ENCODE peak calls at places on chromosomes 1 and 21, in four cellular contexts. E is breast epithelium, F is tibial artery, O is Calu3. Z is an unnamed sample.

GRCh38 chr1:150906329-150906728 is 19.4 kb downstream of the CTXND2 start:
- DNase-seq in E (no peak), F (no peak), O (peak), Z (no peak)

GRCh38 chr1:67738401-67738800 is 53.4 kb downstream of the GADD45A start:
- DNase-seq in F (no peak), E (no peak), O (no peak), Z (no peak)

GRCh38 chr1:84583648-84584047 is 9.4 kb upstream of the CTBS start:
- DNase-seq in F (no peak), E (no peak), O (no peak), Z (no peak)

GRCh38 chr1:168301664-168302320 is 21.1 kb downstream of the TBX19 start:
- DNase-seq in F (no peak), E (no peak), O (peak), Z (no peak)

GRCh38 chr1:210908257-210908656 is 225.7 kb downstream of the KCNH1 start:
- DNase-seq in O (no peak), F (no peak), E (no peak), Z (no peak)

GRCh38 chr1:227560814-227561213 is 2.5 kb upstream of the ZNF678 start:
- DNase-seq in E (no peak), O (no peak), F (no peak), Z (no peak)

GRCh38 chr1:178768423-178768822 is 43.4 kb downstream of the RALGPS2 start:
- DNase-seq in F (no peak), E (no peak), O (no peak), Z (no peak)

GRCh38 chr1:84298336-84298687 is 3.2 kb upstream of the SAMD13 start:
- DNase-seq in F (peak), E (no peak), O (peak), Z (no peak)

GRCh38 chr1:97942161-97943123 is 21.6 kb upstream of the DPYD start:
- DNase-seq in F (no peak), O (no peak), E (no peak), Z (no peak)

GRCh38 chr1:14968251-14968812 is 185.2 kb upstream of the TMEM51 start:
- DNase-seq in E (peak), O (no peak), F (peak), Z (no peak)

GRCh38 chr1:199002670-199003069 is 363.8 kb downstream of the PTPRC start:
- DNase-seq in E (no peak), O (no peak), F (no peak), Z (no peak)

GRCh38 chr1:1143636-1144035 is 27.7 kb upstream of the C1orf159 start:
- DNase-seq in E (no peak), F (no peak), O (no peak), Z (no peak)

GRCh38 chr21:36583591-36583990 is 103.7 kb upstream of the CLDN14 start:
- DNase-seq in F (no peak), E (no peak), O (no peak), Z (no peak)

GRCh38 chr1:89843279-89844121 is 22.7 kb downstream of the LRRC8D start:
- DNase-seq in O (peak), F (peak), E (peak), Z (peak)

GRCh38 chr1:167191958-167192357 is 28.7 kb upstream of the POU2F1 start:
- DNase-seq in E (no peak), O (no peak), F (no peak), Z (no peak)

GRCh38 chr1:8976338-8976737 is 30.7 kb downstream of the CA6 start:
- DNase-seq in E (no peak), F (no peak), O (no peak), Z (no peak)

GRCh38 chr1:67687649-67688048 is 2.6 kb downstream of the GADD45A start:
- DNase-seq in F (no peak), O (no peak), E (no peak), Z (no peak)

GRCh38 chr1:109383087-109383779 is 14.5 kb downstream of the SORT1 start:
- DNase-seq in F (no peak), O (no peak), E (no peak), Z (no peak)

GRCh38 chr1:109598655-109599054 is 20.8 kb downstream of the GNAT2 start:
- DNase-seq in F (no peak), O (no peak), E (no peak), Z (no peak)

GRCh38 chr1:245153081-245153644 is 1.6 kb upstream of the KIF26B start:
- DNase-seq in O (peak), E (peak), F (no peak), Z (no peak)

GRCh38 chr1:9792156-9793042 is 31.4 kb downstream of the CLSTN1 start:
- DNase-seq in F (no peak), E (no peak), O (no peak), Z (no peak)

GRCh38 chr1:109668123-109668800 is 405 bp downstream of the GSTM2 start:
- DNase-seq in E (no peak), O (no peak), F (no peak), Z (no peak)

GRCh38 chr1:55252942-55253589 is 37.9 kb upstream of the USP24 start:
- DNase-seq in E (no peak), F (no peak), O (no peak), Z (no peak)

GRCh38 chr1:66231162-66232077 is 302.5 kb upstream of the SGIP1 start:
- DNase-seq in E (no peak), F (no peak), O (peak), Z (no peak)

GRCh38 chr1:3463408-3463811 is 8.9 kb downstream of the ARHGEF16 start:
- DNase-seq in E (no peak), F (no peak), O (no peak), Z (no peak)

GRCh38 chr1:5424802-5425201 is 567.4 kb downstream of the NPHP4 start:
- DNase-seq in F (no peak), E (no peak), O (no peak), Z (no peak)

GRCh38 chr1:27525296-27526271 is 35.6 kb upstream of the WASF2 start:
- DNase-seq in E (no peak), F (peak), O (no peak), Z (no peak)

GRCh38 chr1:235648954-235649721 is 446 bp downstream of the GNG4 start:
- DNase-seq in O (peak), F (peak), E (peak), Z (peak)

GRCh38 chr1:69120828-69121227 is 446.9 kb upstream of the LRRC7 start:
- DNase-seq in O (no peak), E (no peak), F (no peak), Z (no peak)

GRCh38 chr1:147272042-147272441 is 29.6 kb downstream of the CHD1L start:
- DNase-seq in O (no peak), F (no peak), E (no peak), Z (no peak)

GRCh38 chr1:5648410-5649165 is 343.6 kb downstream of the NPHP4 start:
- DNase-seq in E (no peak), O (no peak), F (no peak), Z (no peak)

GRCh38 chr1:164607351-164607750 is 48.4 kb downstream of the PBX1 start:
- DNase-seq in O (no peak), F (no peak), E (no peak), Z (no peak)

GRCh38 chr1:89762431-89762800 is 58.4 kb upstream of the LRRC8D start:
- DNase-seq in E (no peak), F (no peak), O (peak), Z (no peak)

GRCh38 chr1:197841828-197842573 is 60.4 kb upstream of the C1orf53 start:
- DNase-seq in O (no peak), E (no peak), F (no peak), Z (no peak)

GRCh38 chr1:197838836-197839235 is 63.6 kb upstream of the DENND1B start:
- DNase-seq in F (no peak), E (no peak), O (no peak), Z (no peak)

GRCh38 chr1:197845886-197846285 is 56.5 kb upstream of the C1orf53 start:
- DNase-seq in F (no peak), E (no peak), O (no peak), Z (no peak)

GRCh38 chr1:197837911-197838310 is 62.6 kb upstream of the DENND1B start:
- DNase-seq in F (no peak), O (peak), E (no peak), Z (no peak)

GRCh38 chr1:197841158-197841557 is 61.3 kb upstream of the C1orf53 start:
- DNase-seq in E (no peak), F (no peak), O (no peak), Z (no peak)
- TF ChIP-seq CTCF in E (no peak), F (no peak), O (no peak), Z (no peak)

GRCh38 chr1:94926365-94926914 is 470 bp downstream of the CNN3 start:
- DNase-seq in E (peak), F (peak), O (peak), Z (no peak)
- TF ChIP-seq CTCF in E (peak), F (peak), O (peak), Z (no peak)

DNA sequence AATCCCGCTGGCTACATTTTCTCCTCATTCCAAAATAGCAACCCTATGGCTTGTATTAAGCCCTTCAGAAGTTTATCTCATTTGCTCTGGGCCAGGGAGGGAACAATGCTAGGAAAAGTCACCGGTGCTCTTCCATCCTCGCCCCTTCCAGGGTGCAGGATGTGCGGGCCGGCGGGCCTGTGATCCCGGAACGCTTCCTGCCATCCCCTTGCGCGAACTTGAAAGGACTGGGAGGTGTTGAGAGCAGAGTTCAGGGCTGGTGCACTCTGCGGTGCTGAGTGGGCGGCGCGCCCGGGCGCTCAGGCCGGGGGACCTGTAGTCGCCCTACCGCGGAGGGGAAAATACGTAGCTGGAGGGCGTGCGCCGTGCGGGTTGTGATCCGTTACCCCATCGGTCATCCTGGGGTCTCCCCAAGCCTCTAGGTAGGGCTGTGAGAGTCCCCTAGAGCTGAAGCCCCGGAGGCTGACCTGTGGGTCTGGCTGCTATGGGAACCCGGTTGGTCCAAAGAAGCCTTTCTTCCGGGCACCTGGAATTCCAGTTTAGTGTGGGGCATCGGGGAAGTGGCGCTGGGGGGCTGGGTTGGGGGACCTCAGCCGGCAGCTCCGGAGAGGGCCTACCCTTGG is 13.1 kb downstream of the NR5A2 start:
- DNase-seq in E (no peak), F (no peak), O (peak), Z (no peak)
- TF ChIP-seq CTCF in E (no peak), F (no peak), O (no peak), Z (no peak)

DNA sequence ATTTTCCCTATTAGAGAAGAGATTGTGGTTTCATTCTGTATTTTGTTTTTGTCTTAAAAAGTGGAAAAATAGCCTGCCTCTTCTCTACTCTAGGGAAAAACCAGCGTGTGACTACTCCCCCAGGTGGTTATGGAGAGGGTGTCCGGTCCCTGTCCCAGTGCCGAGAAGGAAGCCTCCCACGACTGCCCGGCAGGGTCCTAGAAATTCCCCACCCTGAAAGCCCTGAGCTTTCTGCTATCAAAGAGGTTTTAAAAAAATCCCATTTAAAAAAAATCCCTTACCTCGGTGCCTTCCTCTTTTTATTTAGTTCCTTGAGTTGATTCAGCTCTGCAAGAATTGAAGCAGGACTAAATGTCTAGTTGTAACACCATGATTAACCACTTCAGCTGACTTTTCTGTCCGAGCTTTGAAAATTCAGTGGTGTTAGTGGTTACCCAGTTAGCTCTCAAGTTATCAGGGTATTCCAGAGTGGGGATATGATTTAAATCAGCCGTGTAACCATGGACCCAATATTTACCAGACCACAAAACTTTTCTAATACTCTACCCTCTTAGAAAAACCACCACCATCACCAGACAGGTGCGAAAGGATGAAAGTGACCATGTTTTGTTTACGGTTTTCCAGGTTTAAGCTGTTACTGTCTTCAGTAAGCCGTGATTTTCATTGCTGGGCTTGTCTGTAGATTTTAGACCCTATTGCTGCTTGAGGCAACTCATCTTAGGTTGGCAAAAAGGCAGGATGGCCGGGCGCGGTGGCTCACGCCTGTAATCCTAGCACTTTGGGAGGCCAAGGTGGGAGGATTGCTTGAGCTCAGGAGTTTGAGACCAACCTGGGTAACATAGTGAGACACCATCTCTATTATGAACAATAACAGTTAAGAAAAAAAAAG is 34.9 kb upstream of the TDRD10 start:
- DNase-seq in O (no peak), F (no peak), E (no peak), Z (no peak)
- TF ChIP-seq CTCF in O (no peak), F (peak), E (peak), Z (no peak)

DNA sequence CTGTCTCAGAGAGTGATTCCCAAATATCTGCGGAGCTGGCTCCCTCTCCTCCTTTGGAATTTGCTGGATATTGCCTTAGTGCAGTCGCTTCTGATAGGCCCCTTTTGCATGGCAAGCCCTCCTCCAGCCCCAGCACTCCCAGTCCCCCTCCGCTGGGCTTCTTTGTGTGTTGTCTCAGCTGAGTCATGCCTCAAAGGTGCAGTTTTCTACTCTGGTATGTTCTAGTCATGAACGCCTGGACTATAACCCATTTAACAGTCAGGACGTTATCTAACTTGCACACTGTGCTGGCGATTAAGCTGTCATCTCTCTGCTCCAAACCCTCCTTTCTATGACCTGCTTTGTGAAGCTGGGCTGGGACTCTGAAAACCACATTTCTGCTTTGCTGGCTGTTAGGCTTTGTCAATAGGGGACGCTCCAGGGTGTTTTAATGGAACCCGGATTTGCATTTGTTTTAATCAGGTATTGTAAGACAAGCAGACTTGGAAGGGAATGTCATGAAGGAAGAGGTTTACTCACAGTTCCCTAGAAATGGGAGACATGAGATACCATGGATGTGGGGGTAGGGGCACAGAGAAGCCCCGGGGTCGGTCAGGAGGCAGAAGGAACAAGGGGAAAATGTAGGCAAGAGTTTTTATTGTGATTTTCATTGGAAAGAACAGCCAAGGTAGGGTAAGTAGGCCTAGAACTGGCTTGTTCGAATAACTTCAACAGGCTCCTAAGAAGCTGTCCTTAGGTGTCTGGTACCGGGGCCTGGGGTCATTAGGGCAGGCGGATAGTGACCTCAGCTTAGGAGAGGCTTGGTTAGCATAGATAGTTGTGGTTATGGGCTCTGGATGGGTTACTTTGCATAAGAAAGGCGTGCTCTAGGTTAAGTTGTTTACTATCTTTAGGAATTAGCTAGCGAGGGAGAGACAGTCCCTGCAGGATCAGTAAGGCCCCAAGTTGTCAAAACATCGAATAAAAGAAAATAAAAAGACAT is 20.4 kb upstream of the HPCAL4 start:
- DNase-seq in F (no peak), E (no peak), O (no peak), Z (no peak)
- TF ChIP-seq CTCF in F (no peak), E (no peak), O (no peak), Z (no peak)

GRCh38 chr1:203136409-203137042 is 9.0 kb downstream of the ADORA1 start:
- DNase-seq in O (peak), F (no peak), E (no peak), Z (no peak)
- TF ChIP-seq CTCF in O (no peak), F (no peak), E (no peak), Z (no peak)

GRCh38 chr1:23198373-23198772 is 18.9 kb downstream of the HTR1D start:
- DNase-seq in E (no peak), O (no peak), F (no peak), Z (no peak)
- TF ChIP-seq CTCF in E (no peak), O (no peak), F (no peak), Z (no peak)

DNA sequence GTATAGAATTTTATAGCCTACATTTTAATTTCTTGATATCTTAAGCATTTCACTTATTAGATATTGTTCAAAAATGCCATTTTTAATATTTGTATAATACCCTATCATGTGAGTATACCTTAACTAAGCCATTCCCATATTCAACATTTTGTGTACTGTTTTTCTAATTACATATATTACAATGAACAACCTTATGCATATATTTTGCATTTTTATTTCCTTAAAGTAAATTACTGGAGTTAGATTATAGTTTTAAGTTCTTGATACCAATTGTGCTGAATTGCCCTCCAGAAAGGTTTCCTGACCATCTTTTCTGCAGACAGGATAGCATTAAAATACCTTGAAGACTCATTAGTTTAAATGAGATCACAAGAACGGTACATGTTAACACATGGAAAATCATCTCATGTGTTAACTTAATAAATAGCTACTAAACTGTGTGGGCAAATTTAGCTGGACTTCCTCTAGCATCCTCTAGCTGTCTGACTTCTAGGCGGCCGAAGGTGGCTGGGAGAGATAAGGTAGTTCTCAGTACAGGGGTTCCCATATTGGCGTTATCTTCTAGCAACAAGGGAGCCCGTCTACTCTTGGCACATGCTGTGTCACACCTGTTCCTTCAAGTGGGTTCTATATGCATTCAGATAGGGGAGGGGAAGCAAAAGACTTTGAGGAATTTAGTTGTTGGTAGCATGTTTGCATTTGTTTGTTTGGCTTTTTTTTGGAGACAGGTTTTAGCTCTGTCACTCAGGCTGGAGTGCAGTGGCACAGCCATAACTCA is 8.9 kb downstream of the DCLRE1B start:
- DNase-seq in O (no peak), E (no peak), F (no peak), Z (no peak)
- TF ChIP-seq CTCF in O (no peak), E (no peak), F (no peak), Z (no peak)

GRCh38 chr1:16245476-16246196 is 8.7 kb upstream of the CPLANE2 start:
- DNase-seq in F (no peak), O (no peak), E (no peak), Z (no peak)

GRCh38 chr1:16243408-16243690 is 6.4 kb upstream of the CPLANE2 start:
- DNase-seq in O (no peak), E (no peak), F (no peak), Z (no peak)

GRCh38 chr1:16242556-16243407 is 5.8 kb upstream of the CPLANE2 start:
- DNase-seq in O (no peak), E (no peak), F (no peak), Z (peak)

GRCh38 chr1:16243936-16244649 is 7.1 kb upstream of the CPLANE2 start:
- DNase-seq in O (peak), E (peak), F (peak), Z (peak)

GRCh38 chr1:16244650-16245285 is 7.8 kb upstream of the CPLANE2 start:
- DNase-seq in O (no peak), F (no peak), E (no peak), Z (no peak)
- TF ChIP-seq CTCF in O (no peak), F (no peak), E (peak), Z (no peak)